ENCODE peak calls at places on chromosome 7, in nine cellular contexts. T is A673; C is lower leg skin; E is brain microvascular endothelial cell; O is AG04450; Q is hepatocyte; M is WTC11; S is Peyer's patch; K is CD8-positive, alpha-beta T cell. X is an unnamed sample.
A peak's percentile ranks its signal among the peaks of the same experiment; 100 is the strongest.

GRCh38 chr7:66125052-66125694 is 10.5 kb downstream of the CRCP start:
- DNase-seq in T (peak; percentile 62), C (peak; percentile 6), E (no peak), O (no peak), Q (no peak), M (no peak), S (no peak), K (no peak), X (no peak)

GRCh38 chr7:157409753-157410727 is 73.2 kb downstream of the DNAJB6 start:
- DNase-seq in T (no peak), C (no peak), E (no peak), O (no peak), Q (no peak), M (no peak), S (no peak), K (no peak), X (no peak)

GRCh38 chr7:140723002-140723401 is 26.5 kb downstream of the NDUFB2 start:
- DNase-seq in T (no peak), C (no peak), E (no peak), O (no peak), Q (no peak), M (no peak), S (no peak), K (peak; percentile 44), X (no peak)

GRCh38 chr7:22488643-22489462 is 11.1 kb downstream of the STEAP1B start:
- DNase-seq in T (peak; percentile 86), C (peak; percentile 93), E (peak; percentile 77), O (peak; percentile 45), Q (peak; percentile 87), M (peak; percentile 82), S (peak; percentile 84), K (peak; percentile 55), X (peak; percentile 86)

GRCh38 chr7:137399827-137400823 is 56.6 kb upstream of the PTN start:
- DNase-seq in T (no peak), C (no peak), E (no peak), O (peak; percentile 24), Q (no peak), M (no peak), S (no peak), K (no peak), X (no peak)

GRCh38 chr7:101315336-101315735 is 6.3 kb downstream of the IFT22 start:
- DNase-seq in T (peak; percentile 72), C (no peak), E (peak; percentile 29), O (no peak), Q (peak; percentile 64), M (peak; percentile 72), S (peak; percentile 75), K (peak; percentile 56), X (peak; percentile 61)

GRCh38 chr7:30923009-30923773 is 11.5 kb downstream of the AQP1 start:
- DNase-seq in T (no peak), C (peak; percentile 79), E (no peak), O (no peak), Q (no peak), M (peak; percentile 7), S (peak; percentile 28), K (no peak), X (no peak)

GRCh38 chr7:2255145-2256139 is 13.4 kb downstream of the NUDT1 start:
- DNase-seq in T (no peak), C (peak; percentile 84), E (no peak), O (no peak), Q (no peak), M (no peak), S (no peak), K (no peak), X (no peak)

GRCh38 chr7:127873151-127873550 is 158.1 kb downstream of the LRRC4 start:
- DNase-seq in T (no peak), C (no peak), E (no peak), O (no peak), Q (no peak), M (no peak), S (no peak), K (no peak), X (no peak)

GRCh38 chr7:20197125-20197524 is 20.1 kb downstream of the MACC1 start:
- DNase-seq in T (no peak), C (no peak), E (no peak), O (no peak), Q (no peak), M (no peak), S (no peak), K (no peak), X (no peak)

GRCh38 chr7:20200361-20200760 is 16.8 kb downstream of the MACC1 start:
- DNase-seq in T (no peak), C (no peak), E (no peak), O (no peak), Q (no peak), M (no peak), S (no peak), K (no peak), X (no peak)

GRCh38 chr7:20199015-20199737 is 18.0 kb downstream of the MACC1 start:
- DNase-seq in T (peak; percentile 89), C (no peak), E (peak; percentile 92), O (peak; percentile 37), Q (peak; percentile 37), M (no peak), S (peak; percentile 84), K (peak; percentile 11), X (no peak)

GRCh38 chr7:20198295-20198694 is 18.9 kb downstream of the MACC1 start:
- DNase-seq in T (no peak), C (no peak), E (no peak), O (no peak), Q (no peak), M (no peak), S (no peak), K (no peak), X (no peak)

GRCh38 chr7:20197837-20198236 is 19.3 kb downstream of the MACC1 start:
- DNase-seq in T (no peak), C (no peak), E (no peak), O (no peak), Q (no peak), M (peak; percentile 41), S (no peak), K (no peak), X (no peak)
- TF ChIP-seq CTCF in T (peak; percentile 53), C (no peak), E (peak; percentile 48), O (peak; percentile 34), Q (peak; percentile 32), M (peak; percentile 60), S (no peak), K (no peak), X (peak; percentile 48)

DNA sequence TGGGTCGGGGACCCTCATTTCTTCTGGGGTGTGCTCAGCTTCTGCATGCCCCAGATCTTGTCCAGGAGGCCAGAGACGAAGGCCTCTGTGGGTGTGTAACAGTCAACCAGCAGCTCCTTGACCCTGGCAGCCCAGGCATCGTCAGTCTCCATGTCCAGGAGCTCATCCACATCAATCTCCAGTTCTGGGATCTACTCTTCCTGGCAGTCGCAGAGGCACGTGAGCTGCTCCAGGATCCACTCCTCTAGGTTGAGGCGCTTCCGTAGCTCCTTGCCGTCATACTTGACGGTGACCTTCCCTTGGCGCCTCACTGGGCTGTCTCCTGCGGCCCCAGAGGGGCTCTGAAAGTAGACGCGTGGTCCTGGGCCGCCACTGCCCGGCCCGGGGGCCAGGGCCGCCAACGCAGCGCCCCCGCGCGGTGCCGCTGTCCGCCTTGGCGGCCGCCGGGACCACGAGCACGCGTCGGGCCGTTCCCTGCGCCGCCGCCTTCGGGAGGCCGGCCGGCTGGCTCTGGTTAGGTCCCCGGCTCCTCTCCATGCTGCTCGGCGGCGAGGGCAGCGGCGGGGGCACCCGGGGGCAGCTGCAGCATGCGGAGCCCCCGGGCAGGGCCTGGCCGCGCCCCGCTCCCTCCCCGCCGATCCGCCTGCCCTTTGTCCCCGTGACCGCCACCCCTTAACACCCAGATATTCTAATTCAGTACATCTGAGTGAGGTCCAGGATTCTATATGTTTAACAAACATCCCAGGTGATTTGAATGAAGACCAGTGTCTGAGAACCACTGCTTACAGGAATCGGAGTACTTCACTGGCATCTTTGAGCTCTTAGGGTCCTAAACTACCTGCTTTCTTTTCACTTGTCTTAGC is 170.5 kb downstream of the SEPTIN7 start:
- DNase-seq in T (no peak), C (no peak), E (no peak), O (no peak), Q (no peak), M (no peak), S (no peak), K (no peak), X (no peak)
- TF ChIP-seq CTCF in T (no peak), C (no peak), E (peak; percentile 19), O (no peak), Q (no peak), M (no peak), S (no peak), K (no peak), X (no peak)

GRCh38 chr7:47847207-47847606 is 101.1 kb downstream of the PKD1L1 start:
- DNase-seq in T (no peak), C (no peak), E (no peak), O (no peak), Q (no peak), M (no peak), S (no peak), K (no peak), X (no peak)

GRCh38 chr7:47852330-47853245 is 95.7 kb downstream of the PKD1L1 start:
- DNase-seq in T (no peak), C (no peak), E (no peak), O (no peak), Q (no peak), M (peak; percentile 51), S (no peak), K (no peak), X (no peak)
- TF ChIP-seq CTCF in T (no peak), C (no peak), E (peak; percentile 54), O (peak; percentile 8), Q (no peak), M (no peak), S (no peak), K (no peak), X (peak; percentile 32)

GRCh38 chr7:50121269-50121668 is 28.2 kb upstream of the ZPBP start:
- DNase-seq in T (no peak), C (no peak), E (no peak), O (no peak), Q (no peak), M (no peak), S (no peak), K (no peak), X (no peak)

GRCh38 chr7:50125766-50126165 is 32.7 kb upstream of the ZPBP start:
- DNase-seq in T (no peak), C (no peak), E (no peak), O (no peak), Q (no peak), M (no peak), S (no peak), K (no peak), X (no peak)

DNA sequence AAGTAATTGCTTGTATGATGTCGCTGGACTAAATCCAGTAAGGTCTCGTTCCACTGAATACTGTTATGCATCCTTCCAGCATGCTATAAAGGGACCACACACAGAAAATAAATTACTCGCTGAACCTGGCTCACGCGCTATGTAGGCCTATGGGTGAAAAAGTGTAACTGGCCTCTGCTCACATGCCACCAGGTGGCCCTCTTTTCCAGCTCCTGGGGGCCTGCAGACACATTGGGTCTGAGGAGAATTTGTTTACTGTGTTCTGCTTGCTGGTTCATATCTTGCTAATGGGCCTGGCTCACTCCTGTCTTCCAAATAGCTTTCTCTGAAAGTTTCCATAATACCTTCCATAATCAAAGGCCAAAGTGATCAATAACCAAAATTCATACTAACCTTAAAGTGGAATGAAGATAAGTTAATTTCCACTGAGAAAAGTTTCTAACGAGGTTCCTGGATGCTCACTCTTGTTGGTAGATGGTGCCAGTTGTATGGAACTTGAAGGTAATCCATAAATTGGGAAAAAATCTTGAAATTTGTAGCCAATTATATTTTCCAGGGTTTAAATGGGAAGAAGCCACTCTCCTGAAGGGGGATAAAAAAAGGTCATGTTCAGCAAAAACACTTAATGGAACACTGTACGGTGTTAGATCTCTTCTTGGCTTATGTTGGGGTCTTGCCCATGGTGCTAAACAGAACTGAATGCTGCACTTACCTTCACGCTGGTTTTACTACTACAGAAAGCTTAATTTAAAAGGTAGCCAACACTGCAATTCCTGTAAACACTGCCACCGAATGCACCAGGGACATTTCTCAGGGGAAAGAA is 27.0 kb upstream of the ZPBP start:
- DNase-seq in T (peak; percentile 42), C (no peak), E (no peak), O (no peak), Q (peak; percentile 8), M (peak; percentile 57), S (no peak), K (peak; percentile 28), X (no peak)
- TF ChIP-seq CTCF in T (peak; percentile 51), C (no peak), E (no peak), O (no peak), Q (no peak), M (peak; percentile 51), S (no peak), K (peak; percentile 21), X (peak; percentile 37)

X was measured in neural crest cell.